ENCODE peak calls at places on chromosomes 5 and 9, in five cellular contexts. One of them, this sample, is unnamed. For H3K9me3, the result is how much of the 10 kb centered on the place peaks cover.

GRCh38 chr9:37997636-37998374 is 71.2 kb downstream of the SHB start:
- DNase-seq in aorta: peak
- DNase-seq in upper lobe of left lung: no peak
- DNase-seq in right atrium auricular region: no peak
- DNase-seq in tibial nerve: no peak
- DNase-seq in this sample: no peak

GRCh38 chr9:120868339-120868675 is 8.7 kb downstream of the PHF19 start:
- DNase-seq in aorta: no peak
- DNase-seq in upper lobe of left lung: no peak
- DNase-seq in right atrium auricular region: no peak
- DNase-seq in tibial nerve: no peak
- DNase-seq in this sample: no peak

GRCh38 chr5:15533124-15533893 is 33.3 kb downstream of the FBXL7 start:
- DNase-seq in aorta: no peak
- DNase-seq in upper lobe of left lung: no peak
- DNase-seq in right atrium auricular region: no peak
- DNase-seq in tibial nerve: no peak
- DNase-seq in this sample: no peak

GRCh38 chr5:45800331-45800730 is 104.2 kb upstream of the HCN1 start:
- DNase-seq in aorta: no peak
- DNase-seq in upper lobe of left lung: peak
- DNase-seq in right atrium auricular region: no peak
- DNase-seq in tibial nerve: no peak
- DNase-seq in this sample: no peak

GRCh38 chr5:80057121-80057520 is 22.0 kb downstream of the THBS4 start:
- DNase-seq in aorta: no peak
- DNase-seq in upper lobe of left lung: no peak
- DNase-seq in right atrium auricular region: no peak
- DNase-seq in tibial nerve: no peak
- DNase-seq in this sample: no peak

GRCh38 chr9:115084709-115085108 is 33.2 kb downstream of the TNC start:
- DNase-seq in aorta: no peak
- DNase-seq in upper lobe of left lung: no peak
- DNase-seq in right atrium auricular region: no peak
- DNase-seq in tibial nerve: no peak
- DNase-seq in this sample: no peak

GRCh38 chr5:169013208-169013728 is 287.7 kb downstream of the SLIT3 start:
- DNase-seq in aorta: no peak
- DNase-seq in upper lobe of left lung: no peak
- DNase-seq in right atrium auricular region: no peak
- DNase-seq in tibial nerve: no peak
- DNase-seq in this sample: no peak

GRCh38 chr9:122125891-122126331 is 32.8 kb upstream of the TTLL11 start:
- DNase-seq in aorta: no peak
- DNase-seq in upper lobe of left lung: no peak
- DNase-seq in right atrium auricular region: no peak
- DNase-seq in tibial nerve: no peak
- DNase-seq in this sample: no peak

GRCh38 chr9:16396389-16396788 is 474.1 kb downstream of the BNC2 start:
- DNase-seq in aorta: no peak
- DNase-seq in upper lobe of left lung: no peak
- DNase-seq in right atrium auricular region: no peak
- DNase-seq in tibial nerve: no peak
- DNase-seq in this sample: no peak

GRCh38 chr5:4990017-4990416 is 150.1 kb upstream of the ADAMTS16 start:
- DNase-seq in aorta: no peak
- DNase-seq in upper lobe of left lung: no peak
- DNase-seq in right atrium auricular region: no peak
- DNase-seq in tibial nerve: no peak
- DNase-seq in this sample: no peak

GRCh38 chr5:167916261-167916660 is 375.2 kb upstream of the WWC1 start:
- DNase-seq in aorta: no peak
- DNase-seq in upper lobe of left lung: no peak
- DNase-seq in right atrium auricular region: no peak
- DNase-seq in tibial nerve: no peak
- DNase-seq in this sample: no peak

GRCh38 chr9:71793386-71794105 is 25.2 kb upstream of the CEMIP2 start:
- DNase-seq in aorta: no peak
- DNase-seq in upper lobe of left lung: no peak
- DNase-seq in right atrium auricular region: no peak
- DNase-seq in tibial nerve: no peak
- DNase-seq in this sample: no peak

GRCh38 chr5:172833691-172834569 is at the start of gene ERGIC1:
- DNase-seq in aorta: peak
- DNase-seq in upper lobe of left lung: peak
- DNase-seq in right atrium auricular region: peak
- DNase-seq in tibial nerve: peak
- DNase-seq in this sample: no peak

GRCh38 chr9:71936066-71936465 is 24.6 kb downstream of the C9orf85 start:
- DNase-seq in aorta: no peak
- DNase-seq in upper lobe of left lung: no peak
- DNase-seq in right atrium auricular region: no peak
- DNase-seq in tibial nerve: no peak
- DNase-seq in this sample: no peak

GRCh38 chr5:87649455-87649854 is 236.7 kb upstream of the CCNH start:
- DNase-seq in aorta: no peak
- DNase-seq in upper lobe of left lung: no peak
- DNase-seq in right atrium auricular region: no peak
- DNase-seq in tibial nerve: no peak
- DNase-seq in this sample: no peak

GRCh38 chr9:129776566-129776937 is 23.7 kb upstream of the PTGES start:
- DNase-seq in aorta: no peak
- DNase-seq in upper lobe of left lung: no peak
- DNase-seq in right atrium auricular region: no peak
- DNase-seq in tibial nerve: no peak
- DNase-seq in this sample: no peak

GRCh38 chr5:78252715-78253114 is 41.8 kb downstream of the AP3B1 start:
- DNase-seq in aorta: no peak
- DNase-seq in upper lobe of left lung: no peak
- DNase-seq in right atrium auricular region: no peak
- DNase-seq in tibial nerve: no peak
- DNase-seq in this sample: no peak

GRCh38 chr5:1315018-1315708 is 20.3 kb upstream of the TERT start:
- DNase-seq in aorta: peak
- DNase-seq in upper lobe of left lung: no peak
- DNase-seq in right atrium auricular region: no peak
- DNase-seq in tibial nerve: no peak
- DNase-seq in this sample: no peak

GRCh38 chr5:58454025-58454424 is 5.9 kb downstream of the PLK2 start:
- DNase-seq in aorta: no peak
- DNase-seq in upper lobe of left lung: no peak
- DNase-seq in right atrium auricular region: no peak
- DNase-seq in tibial nerve: no peak
- DNase-seq in this sample: no peak

GRCh38 chr5:31887556-31887955 is 248.6 kb downstream of the PDZD2 start:
- DNase-seq in aorta: no peak
- DNase-seq in upper lobe of left lung: no peak
- DNase-seq in right atrium auricular region: no peak
- DNase-seq in tibial nerve: no peak
- DNase-seq in this sample: no peak

GRCh38 chr5:171310816-171311697 is 2.0 kb downstream of the TLX3 start:
- DNase-seq in aorta: no peak
- DNase-seq in upper lobe of left lung: peak
- DNase-seq in right atrium auricular region: no peak
- DNase-seq in tibial nerve: no peak
- DNase-seq in this sample: no peak

GRCh38 chr9:74334308-74334707 is 162.8 kb upstream of the RORB start:
- DNase-seq in aorta: no peak
- DNase-seq in upper lobe of left lung: no peak
- DNase-seq in right atrium auricular region: no peak
- DNase-seq in tibial nerve: no peak
- DNase-seq in this sample: no peak

DNA sequence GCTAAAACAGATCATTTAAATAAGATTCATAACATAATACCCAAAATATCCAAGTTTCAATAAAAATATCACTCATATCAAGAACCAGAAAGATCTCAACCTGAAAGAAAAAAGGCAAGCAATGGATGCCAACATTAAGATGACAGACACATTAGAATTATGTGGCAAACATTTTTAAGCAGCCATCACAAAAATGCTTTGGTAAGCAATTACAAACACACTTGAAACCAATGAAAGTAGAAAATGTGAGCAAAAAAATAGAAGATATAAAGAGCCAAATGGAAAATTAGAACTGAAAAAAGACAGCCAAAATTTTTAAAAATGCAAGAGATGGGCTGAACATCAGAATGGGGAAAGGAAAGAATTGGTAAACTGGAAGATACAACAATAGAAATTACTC is 96.9 kb downstream of the PRELID2 start:
- DNase-seq in aorta: no peak
- DNase-seq in upper lobe of left lung: no peak
- DNase-seq in right atrium auricular region: no peak
- DNase-seq in tibial nerve: no peak
- DNase-seq in this sample: no peak
- H3K4me3 ChIP-seq in aorta: no peak
- H3K4me3 ChIP-seq in upper lobe of left lung: no peak
- H3K4me3 ChIP-seq in right atrium auricular region: no peak
- H3K4me3 ChIP-seq in tibial nerve: no peak
- H3K4me3 ChIP-seq in this sample: no peak

GRCh38 chr5:141320225-141321169 is at the start of gene TAF7:
- DNase-seq in aorta: peak
- DNase-seq in upper lobe of left lung: peak
- DNase-seq in right atrium auricular region: peak
- DNase-seq in tibial nerve: peak
- DNase-seq in this sample: peak
- H3K9me3 ChIP-seq in aorta: under half
- H3K9me3 ChIP-seq in upper lobe of left lung: half or more
- H3K9me3 ChIP-seq in right atrium auricular region: half or more
- H3K9me3 ChIP-seq in tibial nerve: half or more
- H3K9me3 ChIP-seq in this sample: under half

DNA sequence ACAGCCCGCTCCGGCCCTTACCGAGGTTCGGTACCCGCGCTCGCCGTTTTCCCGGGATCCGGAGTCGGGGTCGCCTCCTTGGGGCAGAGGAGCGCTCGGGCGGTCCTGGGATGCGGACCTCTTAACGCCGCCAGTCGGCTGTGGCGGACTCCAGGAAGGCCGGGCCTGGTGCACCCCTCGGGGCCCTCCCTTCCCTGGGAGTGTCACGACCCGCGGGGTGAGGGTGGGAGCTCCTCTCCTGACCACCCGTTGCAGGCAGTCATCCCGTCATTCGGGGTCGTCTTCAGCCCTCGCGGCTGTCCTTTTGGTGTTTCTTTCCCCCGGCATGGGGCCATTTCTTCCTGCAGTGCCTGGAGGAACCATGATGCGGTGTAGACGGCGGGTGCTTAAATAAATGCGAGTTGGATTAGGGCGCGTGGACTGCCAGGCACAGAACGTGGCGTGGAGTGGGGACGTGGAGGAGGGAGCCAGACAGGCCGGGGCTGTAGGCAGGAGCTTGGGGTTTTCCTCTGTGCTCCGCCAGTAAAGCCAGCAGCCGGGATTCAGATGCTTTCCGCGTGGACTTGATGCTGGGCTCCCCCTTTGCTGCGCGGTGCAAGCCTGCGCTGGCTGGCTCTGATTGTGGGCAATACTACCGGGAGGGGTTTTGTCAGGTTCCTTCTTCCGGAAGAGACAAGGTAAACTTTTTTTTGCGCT is 793 bp downstream of the KDM4C start:
- DNase-seq in aorta: peak
- DNase-seq in upper lobe of left lung: peak
- DNase-seq in right atrium auricular region: peak
- DNase-seq in tibial nerve: peak
- DNase-seq in this sample: no peak
- H3K4me3 ChIP-seq in aorta: peak
- H3K4me3 ChIP-seq in upper lobe of left lung: peak
- H3K4me3 ChIP-seq in right atrium auricular region: peak
- H3K4me3 ChIP-seq in tibial nerve: peak
- H3K4me3 ChIP-seq in this sample: peak

DNA sequence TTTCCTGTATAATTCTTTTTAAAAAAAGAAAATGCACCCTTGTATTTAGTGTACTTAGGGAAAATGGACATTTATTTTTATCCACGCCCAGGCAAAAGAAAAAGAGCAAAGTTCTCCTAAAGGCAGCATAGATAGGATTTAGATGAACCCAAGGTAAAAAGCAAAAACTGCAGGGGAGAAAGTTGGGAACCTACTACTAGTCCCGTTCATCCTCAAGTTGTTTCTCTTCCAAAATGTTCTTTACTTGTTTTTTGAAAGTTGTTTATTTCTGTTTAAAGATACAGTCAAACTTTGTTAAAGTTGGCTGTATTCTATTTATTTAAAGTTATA is 9.8 kb downstream of the RUSC2 start:
- DNase-seq in aorta: no peak
- DNase-seq in upper lobe of left lung: no peak
- DNase-seq in right atrium auricular region: no peak
- DNase-seq in tibial nerve: no peak
- DNase-seq in this sample: no peak
- H3K9me3 ChIP-seq in aorta: under half
- H3K9me3 ChIP-seq in upper lobe of left lung: under half
- H3K9me3 ChIP-seq in right atrium auricular region: under half
- H3K9me3 ChIP-seq in tibial nerve: under half
- H3K9me3 ChIP-seq in this sample: under half